ENCODE peak calls at places on chromosomes 13 and 19, in five cellular contexts. L is kidney glomerular epithelial cell; J is GM23248; G is activated T-helper 9 cell treated with anti-CD3 and anti-CD28 coated beads, Interleukin-2, amount 50 U/mL, for 16 hours; I is activated naive CD8-positive, alpha-beta T cell treated with anti-CD3 and anti-CD28 coated beads, Interleukin-2, amount 50 U/mL, for 16 hours. Y is an unnamed sample.

GRCh38 chr13:51728972-51729371 is 75.0 kb downstream of the DHRS12 start:
- DNase-seq in L (no peak), J (peak), G (no peak), I (no peak), Y (no peak)

GRCh38 chr19:17402982-17403855 is 2.2 kb downstream of the BST2 start:
- DNase-seq in G (no peak), L (no peak), I (no peak), J (peak), Y (peak)

GRCh38 chr19:42422576-42423461 is 4.4 kb downstream of the LIPE start:
- DNase-seq in I (no peak), L (peak), J (no peak), G (peak), Y (peak)

GRCh38 chr19:53192771-53193533 is at the start of gene ZNF665:
- DNase-seq in J (peak), L (peak), I (peak), G (peak), Y (peak)

GRCh38 chr13:36673838-36674326 is at the start of gene SERTM1:
- DNase-seq in I (no peak), L (no peak), G (no peak), J (peak), Y (no peak)

GRCh38 chr19:2841858-2842574 is 741 bp downstream of the ZNF555 start:
- DNase-seq in L (no peak), G (no peak), J (peak), I (no peak), Y (no peak)

GRCh38 chr13:107865643-107866006 is 349.7 kb downstream of the LIG4 start:
- DNase-seq in J (peak), G (no peak), L (peak), I (no peak), Y (no peak)

GRCh38 chr13:109816112-109816978 is 30.0 kb upstream of the IRS2 start:
- DNase-seq in L (peak), J (peak), G (no peak), I (no peak), Y (no peak)

GRCh38 chr19:11035441-11036377 is 53.6 kb upstream of the LDLR start:
- DNase-seq in L (peak), I (peak), G (peak), J (peak), Y (peak)

GRCh38 chr13:111005364-111005763 is 90.5 kb upstream of the ANKRD10 start:
- DNase-seq in J (peak), L (no peak), I (no peak), G (no peak), Y (no peak)

GRCh38 chr19:33904681-33905080 is 108.0 kb downstream of the KCTD15 start:
- DNase-seq in L (peak), G (no peak), I (no peak), J (peak), Y (no peak)

GRCh38 chr19:47417746-47418594 is 1.4 kb downstream of the MEIS3 start:
- DNase-seq in J (peak), I (no peak), G (no peak), L (no peak), Y (no peak)

GRCh38 chr13:32314271-32314967 is 744 bp downstream of the ZAR1L start:
- DNase-seq in J (no peak), L (no peak), I (no peak), G (no peak), Y (no peak)

GRCh38 chr13:74774252-74774651 is 640.0 kb upstream of the KLF12 start:
- DNase-seq in L (no peak), I (no peak), J (peak), G (no peak), Y (no peak)

GRCh38 chr19:18639706-18640105 is 2.9 kb downstream of the KLHL26 start:
- DNase-seq in J (no peak), I (no peak), G (no peak), L (no peak), Y (no peak)

GRCh38 chr13:98780451-98780850 is 28.0 kb upstream of the SLC15A1 start:
- DNase-seq in G (no peak), L (no peak), I (no peak), J (peak), Y (no peak)

GRCh38 chr19:32676186-32676894 is 692 bp downstream of the RGS9BP start:
- DNase-seq in I (no peak), G (no peak), L (no peak), J (peak), Y (peak)

GRCh38 chr13:41222259-41222852 is 28.0 kb upstream of the KBTBD7 start:
- DNase-seq in G (peak), I (peak), L (peak), J (peak), Y (peak)

GRCh38 chr19:11767633-11768133 is 883 bp downstream of the ZNF441 start:
- DNase-seq in L (peak), J (peak), I (no peak), G (peak), Y (peak)

GRCh38 chr19:55370305-55370988 is at the start of gene IL11:
- DNase-seq in J (peak), L (peak), G (no peak), I (no peak), Y (no peak)

GRCh38 chr13:31031482-31031881 is 99.0 kb downstream of the TEX26 start:
- DNase-seq in J (no peak), L (no peak), G (no peak), I (no peak), Y (no peak)

GRCh38 chr13:79837741-79838450 is 356.9 kb downstream of the NDFIP2 start:
- DNase-seq in G (no peak), I (no peak), L (peak), J (peak), Y (no peak)

GRCh38 chr13:78875792-78876580 is 217.0 kb upstream of the OBI1 start:
- DNase-seq in J (no peak), L (no peak), I (no peak), G (no peak), Y (no peak)

GRCh38 chr19:17420267-17420924 is 549 bp downstream of the MVB12A start:
- DNase-seq in I (no peak), G (no peak), L (no peak), J (peak), Y (peak)

GRCh38 chr19:3692141-3693029 is 7.9 kb downstream of the PIP5K1C start:
- DNase-seq in I (no peak), G (peak), L (no peak), J (no peak), Y (peak)

GRCh38 chr13:98873377-98874028 is 104.4 kb downstream of the DOCK9 start:
- DNase-seq in J (no peak), L (no peak), G (no peak), I (no peak), Y (no peak)

GRCh38 chr19:46520616-46521015 is 24.9 kb upstream of the PNMA8B start:
- DNase-seq in L (no peak), G (no peak), I (no peak), J (no peak), Y (no peak)